ENCODE peak calls at places on chromosomes 5 and 9, in eight cellular contexts. M, K, B, Q, S, W, F and G are unnamed samples.

GRCh38 chr5:80181618-80182211 is 74.1 kb downstream of the SERINC5 start:
- DNase-seq in Q (peak), K (no peak), W (no peak), M (peak), F (peak), S (no peak), B (peak), G (no peak)

GRCh38 chr5:58902765-58903164 is 319.9 kb downstream of the RAB3C start:
- DNase-seq in B (no peak), W (no peak), M (no peak), K (no peak), S (no peak), F (no peak), Q (no peak), G (no peak)

GRCh38 chr5:172659570-172659908 is 18.5 kb downstream of the NEURL1B start:
- DNase-seq in K (no peak), S (no peak), F (no peak), W (no peak), M (no peak), B (no peak), Q (no peak), G (no peak)

GRCh38 chr5:56142620-56143431 is 90.3 kb downstream of the ANKRD55 start:
- DNase-seq in S (no peak), B (no peak), K (no peak), F (no peak), Q (no peak), M (no peak), W (no peak), G (no peak)

GRCh38 chr5:165370772-165371171 is 1865.4 kb downstream of the MAT2B start:
- DNase-seq in W (peak), M (no peak), B (no peak), S (no peak), K (no peak), F (no peak), Q (no peak), G (no peak)

GRCh38 chr5:17928571-17928970 is 294.3 kb downstream of the TAF11L14 start:
- DNase-seq in B (no peak), S (no peak), K (no peak), Q (no peak), F (no peak), M (no peak), W (no peak), G (no peak)

GRCh38 chr5:83394190-83394589 is 77.4 kb upstream of the VCAN start:
- DNase-seq in F (no peak), Q (no peak), K (no peak), M (no peak), W (no peak), S (no peak), B (no peak), G (no peak)

GRCh38 chr5:96114736-96115466 is 153.2 kb upstream of the ELL2 start:
- DNase-seq in Q (no peak), K (no peak), M (no peak), W (peak), B (no peak), S (no peak), F (no peak), G (no peak)

GRCh38 chr5:154510156-154510555 is 32.1 kb upstream of the HAND1 start:
- DNase-seq in F (no peak), B (no peak), Q (no peak), M (no peak), S (no peak), W (no peak), K (no peak), G (no peak)

GRCh38 chr5:196350-196749 is 5.1 kb downstream of the LRRC14B start:
- DNase-seq in K (no peak), B (no peak), S (no peak), W (no peak), M (no peak), Q (no peak), F (no peak), G (no peak)

GRCh38 chr9:127838375-127839078 is 15.9 kb downstream of the ENG start:
- DNase-seq in M (no peak), F (no peak), S (no peak), K (no peak), B (peak), Q (no peak), W (peak), G (no peak)

GRCh38 chr5:36928947-36929346 is 52.4 kb downstream of the NIPBL start:
- DNase-seq in F (no peak), Q (no peak), M (no peak), B (no peak), S (no peak), W (peak), K (no peak), G (no peak)

GRCh38 chr9:91059713-91060112 is 258.1 kb downstream of the SYK start:
- DNase-seq in S (no peak), W (no peak), M (no peak), F (no peak), Q (no peak), B (no peak), K (no peak), G (no peak)

GRCh38 chr5:107464403-107464802 is 206.3 kb downstream of the EFNA5 start:
- DNase-seq in Q (peak), S (no peak), M (no peak), B (no peak), K (no peak), W (no peak), F (no peak), G (no peak)

GRCh38 chr5:54985301-54986268 is at the start of gene ESM1:
- DNase-seq in S (no peak), Q (no peak), K (peak), M (no peak), F (no peak), B (no peak), W (peak), G (no peak)

GRCh38 chr5:926416-927171 is 33.9 kb downstream of the TRIP13 start:
- DNase-seq in F (no peak), K (peak), M (no peak), Q (no peak), B (peak), W (no peak), S (peak), G (peak)

GRCh38 chr9:129863059-129863690 is 27.9 kb downstream of the USP20 start:
- DNase-seq in K (no peak), Q (peak), F (no peak), M (no peak), B (no peak), W (peak), S (peak), G (no peak)

GRCh38 chr9:15349892-15350761 is 43.1 kb upstream of the TTC39B start:
- DNase-seq in K (no peak), B (no peak), M (no peak), S (no peak), W (peak), F (peak), Q (no peak), G (no peak)

GRCh38 chr5:149886697-149887470 is 57.7 kb downstream of the PDE6A start:
- DNase-seq in S (no peak), K (no peak), W (peak), Q (no peak), F (no peak), M (no peak), B (no peak), G (no peak)

GRCh38 chr5:133821311-133821741 is 147.1 kb downstream of the C5orf15 start:
- DNase-seq in K (no peak), M (no peak), B (peak), Q (no peak), W (no peak), F (no peak), S (no peak), G (no peak)

GRCh38 chr9:68739631-68740174 is 34.7 kb downstream of the PIP5K1B start:
- DNase-seq in S (no peak), M (no peak), K (no peak), W (no peak), B (peak), F (peak), Q (no peak), G (no peak)

GRCh38 chr5:114449836-114450515 is 88.1 kb downstream of the KCNN2 start:
- DNase-seq in S (peak), M (peak), B (peak), W (peak), Q (peak), K (peak), F (peak), G (peak)

GRCh38 chr5:96330532-96331140 is 102.4 kb downstream of the PCSK1 start:
- DNase-seq in S (no peak), K (no peak), B (no peak), Q (no peak), M (no peak), F (no peak), W (no peak), G (no peak)

GRCh38 chr9:2872307-2872940 is 28.5 kb upstream of the PUM3 start:
- DNase-seq in K (peak), B (peak), M (peak), Q (no peak), F (peak), S (no peak), W (peak), G (peak)

GRCh38 chr5:151699071-151699901 is 12.6 kb upstream of the SPARC start:
- DNase-seq in K (no peak), F (peak), Q (no peak), B (peak), W (peak), M (no peak), S (peak), G (no peak)

GRCh38 chr9:18596920-18597319 is 123.0 kb downstream of the ADAMTSL1 start:
- DNase-seq in S (no peak), W (peak), M (no peak), B (no peak), K (no peak), F (no peak), Q (no peak), G (no peak)

GRCh38 chr5:31962321-31962720 is 211.8 kb downstream of the GOLPH3 start:
- DNase-seq in K (no peak), W (no peak), Q (no peak), M (no peak), S (no peak), B (no peak), F (no peak), G (no peak)

GRCh38 chr5:168314735-168315411 is 23.4 kb downstream of the WWC1 start:
- DNase-seq in F (peak), Q (no peak), B (peak), S (peak), M (peak), W (peak), K (peak), G (no peak)

GRCh38 chr5:149628221-149628620 is 46.9 kb downstream of the ARHGEF37 start:
- DNase-seq in M (no peak), K (no peak), S (no peak), W (no peak), Q (no peak), F (no peak), B (no peak), G (no peak)

GRCh38 chr5:10530601-10531320 is 33.1 kb upstream of the ANKRD33B start:
- DNase-seq in W (no peak), K (no peak), F (no peak), Q (no peak), M (no peak), B (no peak), S (no peak), G (no peak)

GRCh38 chr5:7391688-7392400 is 4.1 kb upstream of the ADCY2 start:
- DNase-seq in F (no peak), W (no peak), Q (no peak), K (no peak), S (no peak), B (no peak), M (no peak), G (no peak)

GRCh38 chr5:125152036-125152435 is 405.6 kb upstream of the ZNF608 start:
- DNase-seq in M (no peak), B (no peak), W (no peak), S (no peak), F (no peak), K (no peak), Q (no peak), G (no peak)

GRCh38 chr9:2241461-2241874 is 226.3 kb downstream of the SMARCA2 start:
- DNase-seq in Q (peak), B (peak), W (peak), K (peak), S (peak), F (no peak), M (no peak), G (peak)

GRCh38 chr5:159921721-159922120 is 5.4 kb downstream of the ADRA1B start:
- DNase-seq in M (no peak), Q (no peak), B (no peak), F (no peak), K (no peak), W (no peak), S (no peak), G (no peak)

GRCh38 chr9:107386396-107386795 is 103.2 kb downstream of the KLF4 start:
- DNase-seq in F (no peak), K (no peak), W (no peak), Q (no peak), B (no peak), M (no peak), S (no peak), G (no peak)

GRCh38 chr5:146027746-146028145 is 77.6 kb downstream of the PLAC8L1 start:
- DNase-seq in B (peak), Q (no peak), S (no peak), W (no peak), K (no peak), F (no peak), M (peak), G (no peak)
- H3K4me2 ChIP-seq in B (peak), Q (no peak), S (no peak), W (no peak), K (no peak), F (no peak), M (peak), G (no peak)

GRCh38 chr9:93952784-93953491 is 2.2 kb downstream of the BARX1 start:
- DNase-seq in B (peak), S (peak), F (no peak), W (no peak), K (peak), M (no peak), Q (no peak), G (peak)

GRCh38 chr9:93954436-93955355 is at the start of gene BARX1:
- DNase-seq in K (peak), S (peak), B (no peak), Q (no peak), M (no peak), F (no peak), W (no peak), G (peak)

GRCh38 chr9:93952119-93952783 is 2.9 kb downstream of the BARX1 start:
- DNase-seq in K (peak), M (no peak), F (no peak), S (no peak), Q (no peak), W (no peak), B (no peak), G (peak)

GRCh38 chr9:93955356-93956182 is 414 bp upstream of the BARX1 start:
- DNase-seq in M (no peak), F (no peak), W (no peak), B (no peak), S (peak), K (peak), Q (no peak), G (peak)

DNA sequence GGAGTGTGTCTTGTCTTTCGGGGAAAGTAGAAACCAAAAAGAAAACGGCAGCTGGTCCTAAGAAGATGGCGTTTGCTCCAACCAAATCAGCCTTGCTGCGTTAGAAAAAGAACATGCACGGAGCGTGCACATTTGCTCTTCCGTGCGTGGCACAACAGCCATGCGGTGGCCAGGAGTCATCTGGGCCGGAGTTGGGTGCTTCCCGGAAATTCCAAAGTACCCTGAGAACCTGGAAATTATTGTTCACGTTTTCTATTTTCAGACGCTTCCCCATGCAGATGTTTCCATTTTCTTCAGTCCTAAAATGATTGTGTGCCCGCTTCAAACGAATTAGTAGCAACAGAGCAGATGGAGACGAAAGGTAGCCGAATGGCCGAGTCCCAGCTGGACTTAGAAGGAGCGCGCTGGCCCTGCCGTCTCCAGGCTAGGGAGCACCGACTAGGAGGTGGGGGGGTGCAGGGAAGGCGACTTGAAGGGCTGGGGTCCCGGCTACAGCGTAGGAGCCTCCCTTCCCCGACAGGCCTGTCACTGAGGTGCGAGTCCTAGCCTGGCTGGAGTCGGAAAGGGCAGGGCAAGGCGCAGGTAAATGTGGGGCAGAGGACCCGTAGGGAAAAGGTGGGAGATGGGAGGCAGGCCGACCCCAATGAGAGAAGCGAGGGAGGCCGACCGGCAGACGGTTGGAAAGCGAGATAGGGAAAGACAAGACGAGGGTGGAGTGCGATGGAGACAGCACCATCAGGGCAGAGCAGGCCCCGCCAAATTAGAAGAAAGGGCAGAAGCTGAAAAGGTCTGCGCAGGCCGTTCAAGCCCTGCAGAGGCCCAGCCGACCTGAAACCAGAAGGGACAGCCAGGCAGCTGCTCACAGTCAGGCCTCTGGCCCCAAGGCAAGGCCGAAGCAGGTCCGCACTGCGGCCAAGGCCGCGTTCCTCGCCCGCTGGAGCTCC is 1.4 kb downstream of the BARX1 start:
- DNase-seq in Q (no peak), F (no peak), K (peak), S (peak), B (no peak), M (no peak), W (no peak), G (peak)
- TF ChIP-seq CTCF in Q (no peak), F (no peak), K (no peak), S (no peak), B (no peak), M (no peak), W (no peak), G (no peak)

DNA sequence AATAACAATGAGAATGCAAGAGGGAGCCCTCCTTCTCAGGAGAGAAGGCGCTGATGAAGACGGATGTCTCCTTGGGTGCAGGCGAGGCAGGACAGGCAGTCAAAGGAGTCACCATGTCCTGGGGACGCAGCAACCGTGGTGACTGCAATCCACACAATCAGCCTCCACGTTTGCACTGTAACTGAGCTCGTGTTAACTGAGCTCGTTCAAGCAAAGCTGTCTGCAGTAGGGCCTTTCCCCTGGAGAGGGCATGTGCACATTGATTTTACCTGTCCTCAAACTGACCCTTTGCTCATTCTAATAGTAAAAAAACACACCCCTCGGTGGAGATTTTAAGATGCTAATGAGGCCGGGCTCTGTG is 2.8 kb downstream of the SARDH start:
- DNase-seq in K (no peak), M (no peak), Q (peak), S (no peak), W (no peak), B (no peak), F (no peak), G (peak)
- H3K4me2 ChIP-seq in K (peak), M (no peak), Q (peak), S (peak), W (no peak), B (no peak), F (no peak), G (peak)

GRCh38 chr5:136098171-136098570 is 34.5 kb upstream of the SMAD5 start:
- DNase-seq in S (no peak), W (no peak), M (no peak), Q (no peak), K (no peak), B (no peak), F (no peak), G (no peak)
- TF ChIP-seq CTCF in S (no peak), W (no peak), M (no peak), Q (no peak), K (no peak), B (no peak), F (no peak), G (no peak)

GRCh38 chr9:136079211-136079915 is 15.7 kb downstream of the NACC2 start:
- DNase-seq in K (no peak), M (no peak), F (no peak), S (peak), B (no peak), W (no peak), Q (no peak), G (peak)
- H3K4me2 ChIP-seq in K (no peak), M (no peak), F (no peak), S (no peak), B (no peak), W (no peak), Q (no peak), G (no peak)

GRCh38 chr5:116289276-116289675 is 204.5 kb downstream of the COMMD10 start:
- DNase-seq in B (no peak), K (peak), Q (no peak), M (no peak), W (no peak), F (peak), S (peak), G (peak)
- TF ChIP-seq CTCF in B (no peak), K (peak), Q (peak), M (peak), W (no peak), F (peak), S (peak), G (peak)

GRCh38 chr9:115043632-115044031 is 74.3 kb downstream of the TNC start:
- DNase-seq in W (no peak), Q (no peak), M (no peak), K (no peak), S (no peak), B (no peak), F (no peak), G (no peak)
- H3K4me2 ChIP-seq in W (no peak), Q (no peak), M (no peak), K (no peak), S (no peak), B (no peak), F (no peak), G (no peak)

GRCh38 chr5:129696636-129697035 is 51.3 kb upstream of the MINAR2 start:
- DNase-seq in K (peak), F (no peak), W (no peak), Q (no peak), M (no peak), B (no peak), S (no peak), G (no peak)

DNA sequence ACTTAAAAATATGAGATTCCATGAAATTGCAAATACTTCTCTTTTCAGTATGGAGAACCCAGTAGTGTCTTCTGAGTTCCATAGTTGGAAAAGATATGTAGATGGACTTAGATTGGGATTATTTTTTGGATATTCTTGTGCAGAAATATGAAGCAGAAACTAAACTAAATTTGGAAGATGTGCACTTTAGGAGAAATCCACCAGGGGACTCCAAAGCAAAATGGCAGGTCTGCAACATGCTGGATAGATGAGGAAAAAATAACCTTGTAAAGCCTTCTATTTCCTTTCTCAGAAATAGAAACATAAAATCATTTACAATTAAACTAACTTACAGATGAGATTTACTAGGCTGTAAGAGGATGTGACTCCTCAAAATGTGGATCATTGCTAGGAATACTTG is 49.2 kb upstream of the MINAR2 start:
- DNase-seq in F (no peak), M (no peak), B (no peak), W (no peak), Q (no peak), K (no peak), S (no peak), G (no peak)
- TF ChIP-seq CTCF in F (no peak), M (peak), B (no peak), W (no peak), Q (no peak), K (peak), S (peak), G (peak)